ENCODE peak calls at places on chromosomes 11 and 22, in six cellular contexts. V, L, Q, C, P and N are unnamed samples.

GRCh38 chr11:129189646-129190045 is 2.5 kb downstream of the ARHGAP32 start:
- DNase-seq in V (no peak), L (no peak), Q (no peak), C (no peak), P (no peak), N (no peak)

GRCh38 chr11:77654770-77655434 is 17.3 kb upstream of the CLNS1A start:
- DNase-seq in V (no peak), L (no peak), Q (no peak), C (no peak), P (no peak), N (no peak)

GRCh38 chr11:71996946-71997345 is 1.8 kb upstream of the IL18BP start:
- DNase-seq in V (no peak), L (no peak), Q (no peak), C (no peak), P (no peak), N (no peak)

GRCh38 chr11:78065239-78065638 is 1.6 kb downstream of the THRSP start:
- DNase-seq in V (no peak), L (no peak), Q (no peak), C (no peak), P (no peak), N (no peak)

GRCh38 chr11:133082851-133083488 is 449.3 kb downstream of the OPCML start:
- DNase-seq in V (peak), L (peak), Q (no peak), C (no peak), P (no peak), N (peak)

GRCh38 chr22:50522208-50522805 is 3.1 kb downstream of the SCO2 start:
- DNase-seq in V (no peak), L (no peak), Q (no peak), C (no peak), P (no peak), N (no peak)

GRCh38 chr11:134275534-134276395 is at the start of gene GLB1L3:
- DNase-seq in V (no peak), L (peak), Q (peak), C (no peak), P (no peak), N (peak)

GRCh38 chr11:10858505-10859360 is 880 bp upstream of the ZBED5 start:
- DNase-seq in V (peak), L (no peak), Q (peak), C (no peak), P (peak), N (no peak)

GRCh38 chr11:122050021-122050710 is 65.8 kb downstream of the BLID start:
- DNase-seq in V (no peak), L (no peak), Q (no peak), C (no peak), P (no peak), N (no peak)

GRCh38 chr11:126748097-126748756 is 252.3 kb downstream of the KIRREL3 start:
- DNase-seq in V (peak), L (no peak), Q (no peak), C (no peak), P (no peak), N (no peak)

DNA sequence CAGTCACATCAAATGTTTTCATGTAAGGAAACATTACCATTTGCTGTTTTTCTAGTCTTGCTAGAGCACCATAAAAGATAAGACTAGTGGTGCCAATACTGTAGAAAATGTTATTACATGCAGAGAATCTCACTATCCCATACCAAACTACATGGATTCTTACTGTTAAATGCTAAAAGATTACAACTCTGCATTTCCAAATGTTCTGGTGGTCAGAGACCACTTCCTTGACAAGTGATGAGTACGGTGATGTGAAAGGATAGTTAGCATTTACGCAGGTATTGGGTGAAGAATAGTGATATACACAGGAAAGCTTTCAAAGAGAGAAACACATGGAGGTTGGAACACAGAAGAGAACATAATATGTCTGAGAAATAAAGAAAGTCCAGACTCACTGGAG is 98.2 kb downstream of the GGTLC2 start:
- DNase-seq in V (no peak), L (no peak), Q (no peak), C (no peak), P (no peak), N (no peak)
- H3K4me3 ChIP-seq in V (no peak), L (no peak), Q (no peak), C (no peak), P (no peak), N (no peak)

GRCh38 chr11:8111636-8112035 is 30.6 kb downstream of the TUB start:
- DNase-seq in V (no peak), L (no peak), Q (no peak), C (no peak), P (no peak), N (no peak)
- H3K4me3 ChIP-seq in V (no peak), L (no peak), Q (no peak), C (no peak), P (no peak), N (no peak)

GRCh38 chr11:68130121-68130520 is 8.9 kb upstream of the CHKA start:
- DNase-seq in V (no peak), L (no peak), Q (no peak), C (no peak), P (no peak), N (no peak)
- H3K4me3 ChIP-seq in V (no peak), L (no peak), Q (no peak), C (no peak), P (no peak), N (no peak)

GRCh38 chr11:33721291-33721840 is 14.9 kb downstream of the CD59 start:
- DNase-seq in V (no peak), L (peak), Q (no peak), C (no peak), P (no peak), N (peak)
- H3K4me3 ChIP-seq in V (no peak), L (no peak), Q (no peak), C (no peak), P (no peak), N (no peak)

GRCh38 chr22:48949375-48950149 is 878.1 kb downstream of the BRD1 start:
- DNase-seq in V (no peak), L (no peak), Q (no peak), C (no peak), P (peak), N (no peak)

GRCh38 chr22:48948575-48949170 is 879.0 kb downstream of the BRD1 start:
- DNase-seq in V (no peak), L (no peak), Q (no peak), C (no peak), P (no peak), N (no peak)

GRCh38 chr22:48951836-48952235 is 875.8 kb downstream of the BRD1 start:
- DNase-seq in V (no peak), L (no peak), Q (no peak), C (no peak), P (no peak), N (no peak)

GRCh38 chr22:48952256-48953102 is 875.2 kb downstream of the BRD1 start:
- DNase-seq in V (no peak), L (no peak), Q (no peak), C (no peak), P (no peak), N (no peak)

DNA sequence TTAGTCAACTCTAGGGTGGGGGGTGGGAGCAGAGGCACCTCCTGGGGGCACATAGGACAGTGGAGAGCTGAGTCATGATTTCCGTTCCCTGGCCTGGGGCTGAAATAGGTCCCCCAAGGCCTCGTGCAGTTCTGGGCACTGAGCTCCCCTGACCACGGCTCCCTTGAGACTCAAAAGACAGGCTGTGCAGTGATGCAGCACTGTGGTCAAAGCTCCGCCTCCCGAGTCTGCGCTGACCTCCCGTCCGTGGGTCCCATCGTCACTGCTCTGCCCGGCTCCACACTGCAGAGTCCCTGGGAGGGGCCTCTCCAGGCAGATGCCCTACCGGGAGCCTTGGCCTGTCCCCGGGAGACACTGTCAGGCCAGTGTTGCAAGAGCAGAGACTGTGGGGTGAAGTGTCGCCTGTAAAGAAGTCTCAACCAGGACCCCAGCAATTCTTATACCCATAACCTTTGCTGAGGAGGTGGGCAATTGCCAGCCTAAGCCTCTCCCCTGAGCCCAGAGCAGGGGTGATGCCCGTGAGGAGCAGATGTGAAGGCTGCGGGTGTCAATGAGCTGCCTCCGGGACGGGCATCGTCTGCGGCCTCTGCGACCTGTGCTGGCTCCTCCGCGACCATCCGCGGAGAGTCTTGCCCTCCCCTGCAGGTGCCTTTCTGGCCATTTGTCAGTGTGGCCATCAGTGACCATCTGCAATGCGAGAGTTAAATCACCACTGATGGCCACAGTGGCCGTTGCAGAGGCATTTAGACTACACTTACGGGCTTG is 877.3 kb downstream of the BRD1 start:
- DNase-seq in V (no peak), L (no peak), Q (no peak), C (no peak), P (peak), N (no peak)
- H3K4me3 ChIP-seq in V (no peak), L (no peak), Q (no peak), C (no peak), P (no peak), N (no peak)